ENCODE peak calls at places on chromosomes 1 and 21, in nine cellular contexts. One of them, this sample, is unnamed.

GRCh38 chr21:27192286-27192685 is 225.4 kb upstream of the ADAMTS5 start:
- DNase-seq in heart left ventricle: no peak
- DNase-seq in endothelial cell: no peak
- DNase-seq in NCI-H1436: no peak
- DNase-seq in left kidney: no peak
- DNase-seq in effector memory CD8-positive, alpha-beta T cell: no peak
- DNase-seq in memory B cell: no peak
- DNase-seq in cardiac septum: no peak
- DNase-seq in AG08396: no peak
- DNase-seq in this sample: no peak

GRCh38 chr1:87715052-87715451 is 386.4 kb downstream of the LMO4 start:
- DNase-seq in heart left ventricle: no peak
- DNase-seq in endothelial cell: no peak
- DNase-seq in NCI-H1436: no peak
- DNase-seq in left kidney: no peak
- DNase-seq in effector memory CD8-positive, alpha-beta T cell: no peak
- DNase-seq in memory B cell: no peak
- DNase-seq in cardiac septum: no peak
- DNase-seq in AG08396: no peak
- DNase-seq in this sample: no peak

GRCh38 chr1:200184196-200184595 is 156.7 kb downstream of the NR5A2 start:
- DNase-seq in heart left ventricle: peak
- DNase-seq in endothelial cell: no peak
- DNase-seq in NCI-H1436: peak
- DNase-seq in left kidney: peak
- DNase-seq in effector memory CD8-positive, alpha-beta T cell: no peak
- DNase-seq in memory B cell: no peak
- DNase-seq in cardiac septum: peak
- DNase-seq in AG08396: peak
- DNase-seq in this sample: peak

GRCh38 chr1:7379445-7379971 is 391.6 kb upstream of the VAMP3 start:
- DNase-seq in heart left ventricle: no peak
- DNase-seq in endothelial cell: peak
- DNase-seq in NCI-H1436: no peak
- DNase-seq in left kidney: peak
- DNase-seq in effector memory CD8-positive, alpha-beta T cell: no peak
- DNase-seq in memory B cell: no peak
- DNase-seq in cardiac septum: peak
- DNase-seq in AG08396: peak
- DNase-seq in this sample: peak

GRCh38 chr1:5779608-5780323 is 212.5 kb downstream of the NPHP4 start:
- DNase-seq in heart left ventricle: no peak
- DNase-seq in endothelial cell: no peak
- DNase-seq in NCI-H1436: no peak
- DNase-seq in left kidney: no peak
- DNase-seq in effector memory CD8-positive, alpha-beta T cell: no peak
- DNase-seq in memory B cell: no peak
- DNase-seq in cardiac septum: no peak
- DNase-seq in AG08396: no peak
- DNase-seq in this sample: no peak

GRCh38 chr1:68725353-68725752 is 228.5 kb upstream of the DEPDC1 start:
- DNase-seq in heart left ventricle: peak
- DNase-seq in endothelial cell: no peak
- DNase-seq in NCI-H1436: no peak
- DNase-seq in left kidney: peak
- DNase-seq in effector memory CD8-positive, alpha-beta T cell: no peak
- DNase-seq in memory B cell: no peak
- DNase-seq in cardiac septum: peak
- DNase-seq in AG08396: no peak
- DNase-seq in this sample: no peak

GRCh38 chr1:161198206-161198876 is 513 bp downstream of the ADAMTS4 start:
- DNase-seq in heart left ventricle: peak
- DNase-seq in endothelial cell: peak
- DNase-seq in NCI-H1436: peak
- DNase-seq in left kidney: peak
- DNase-seq in effector memory CD8-positive, alpha-beta T cell: no peak
- DNase-seq in memory B cell: no peak
- DNase-seq in cardiac septum: no peak
- DNase-seq in AG08396: no peak
- DNase-seq in this sample: no peak

GRCh38 chr1:197526736-197527371 is 248.4 kb downstream of the DENND1B start:
- DNase-seq in heart left ventricle: no peak
- DNase-seq in endothelial cell: no peak
- DNase-seq in NCI-H1436: peak
- DNase-seq in left kidney: peak
- DNase-seq in effector memory CD8-positive, alpha-beta T cell: no peak
- DNase-seq in memory B cell: no peak
- DNase-seq in cardiac septum: no peak
- DNase-seq in AG08396: peak
- DNase-seq in this sample: peak

GRCh38 chr1:101148987-101149386 is 87.8 kb upstream of the S1PR1 start:
- DNase-seq in heart left ventricle: no peak
- DNase-seq in endothelial cell: no peak
- DNase-seq in NCI-H1436: no peak
- DNase-seq in left kidney: peak
- DNase-seq in effector memory CD8-positive, alpha-beta T cell: no peak
- DNase-seq in memory B cell: no peak
- DNase-seq in cardiac septum: no peak
- DNase-seq in AG08396: no peak
- DNase-seq in this sample: no peak

GRCh38 chr1:162458206-162458605 is 39.4 kb upstream of the UHMK1 start:
- DNase-seq in heart left ventricle: no peak
- DNase-seq in endothelial cell: no peak
- DNase-seq in NCI-H1436: no peak
- DNase-seq in left kidney: no peak
- DNase-seq in effector memory CD8-positive, alpha-beta T cell: no peak
- DNase-seq in memory B cell: no peak
- DNase-seq in cardiac septum: no peak
- DNase-seq in AG08396: no peak
- DNase-seq in this sample: no peak

GRCh38 chr1:204216236-204216635 is 2.4 kb upstream of the GOLT1A start:
- DNase-seq in heart left ventricle: no peak
- DNase-seq in endothelial cell: no peak
- DNase-seq in NCI-H1436: no peak
- DNase-seq in left kidney: no peak
- DNase-seq in effector memory CD8-positive, alpha-beta T cell: no peak
- DNase-seq in memory B cell: no peak
- DNase-seq in cardiac septum: no peak
- DNase-seq in AG08396: no peak
- DNase-seq in this sample: no peak

GRCh38 chr1:171506525-171507304 is 21.4 kb downstream of the PRRC2C start:
- DNase-seq in heart left ventricle: no peak
- DNase-seq in endothelial cell: no peak
- DNase-seq in NCI-H1436: no peak
- DNase-seq in left kidney: peak
- DNase-seq in effector memory CD8-positive, alpha-beta T cell: no peak
- DNase-seq in memory B cell: no peak
- DNase-seq in cardiac septum: no peak
- DNase-seq in AG08396: no peak
- DNase-seq in this sample: no peak

GRCh38 chr1:27609210-27609555 is 5.2 kb upstream of the AHDC1 start:
- DNase-seq in heart left ventricle: no peak
- DNase-seq in endothelial cell: no peak
- DNase-seq in NCI-H1436: no peak
- DNase-seq in left kidney: no peak
- DNase-seq in effector memory CD8-positive, alpha-beta T cell: no peak
- DNase-seq in memory B cell: no peak
- DNase-seq in cardiac septum: no peak
- DNase-seq in AG08396: no peak
- DNase-seq in this sample: no peak

GRCh38 chr1:17919525-17920439 is 164.6 kb downstream of the ACTL8 start:
- DNase-seq in heart left ventricle: no peak
- DNase-seq in endothelial cell: peak
- DNase-seq in NCI-H1436: peak
- DNase-seq in left kidney: peak
- DNase-seq in effector memory CD8-positive, alpha-beta T cell: no peak
- DNase-seq in memory B cell: no peak
- DNase-seq in cardiac septum: no peak
- DNase-seq in AG08396: peak
- DNase-seq in this sample: no peak

GRCh38 chr1:228021526-228022030 is 14.8 kb downstream of the WNT3A start:
- DNase-seq in heart left ventricle: peak
- DNase-seq in endothelial cell: no peak
- DNase-seq in NCI-H1436: no peak
- DNase-seq in left kidney: no peak
- DNase-seq in effector memory CD8-positive, alpha-beta T cell: no peak
- DNase-seq in memory B cell: no peak
- DNase-seq in cardiac septum: peak
- DNase-seq in AG08396: no peak
- DNase-seq in this sample: no peak

GRCh38 chr1:202112864-202113689 is 9.6 kb upstream of the GPR37L1 start:
- DNase-seq in heart left ventricle: peak
- DNase-seq in endothelial cell: no peak
- DNase-seq in NCI-H1436: no peak
- DNase-seq in left kidney: no peak
- DNase-seq in effector memory CD8-positive, alpha-beta T cell: no peak
- DNase-seq in memory B cell: no peak
- DNase-seq in cardiac septum: no peak
- DNase-seq in AG08396: no peak
- DNase-seq in this sample: no peak

GRCh38 chr1:35886606-35887431 is 3.8 kb downstream of the AGO1 start:
- DNase-seq in heart left ventricle: no peak
- DNase-seq in endothelial cell: no peak
- DNase-seq in NCI-H1436: no peak
- DNase-seq in left kidney: peak
- DNase-seq in effector memory CD8-positive, alpha-beta T cell: no peak
- DNase-seq in memory B cell: peak
- DNase-seq in cardiac septum: no peak
- DNase-seq in AG08396: no peak
- DNase-seq in this sample: no peak

GRCh38 chr1:234758851-234759250 is 148.9 kb upstream of the IRF2BP2 start:
- DNase-seq in heart left ventricle: no peak
- DNase-seq in endothelial cell: no peak
- DNase-seq in NCI-H1436: no peak
- DNase-seq in left kidney: no peak
- DNase-seq in effector memory CD8-positive, alpha-beta T cell: peak
- DNase-seq in memory B cell: no peak
- DNase-seq in cardiac septum: no peak
- DNase-seq in AG08396: no peak
- DNase-seq in this sample: no peak

GRCh38 chr1:39132505-39133339 is 71.8 kb upstream of the MACF1 start:
- DNase-seq in heart left ventricle: peak
- DNase-seq in endothelial cell: peak
- DNase-seq in NCI-H1436: no peak
- DNase-seq in left kidney: peak
- DNase-seq in effector memory CD8-positive, alpha-beta T cell: no peak
- DNase-seq in memory B cell: no peak
- DNase-seq in cardiac septum: peak
- DNase-seq in AG08396: no peak
- DNase-seq in this sample: peak

GRCh38 chr21:16407403-16408279 is 677.9 kb downstream of the USP25 start:
- DNase-seq in heart left ventricle: no peak
- DNase-seq in endothelial cell: no peak
- DNase-seq in NCI-H1436: no peak
- DNase-seq in left kidney: no peak
- DNase-seq in effector memory CD8-positive, alpha-beta T cell: no peak
- DNase-seq in memory B cell: no peak
- DNase-seq in cardiac septum: no peak
- DNase-seq in AG08396: no peak
- DNase-seq in this sample: no peak

GRCh38 chr1:198497326-198498220 is 42.9 kb downstream of the ATP6V1G3 start:
- DNase-seq in heart left ventricle: peak
- DNase-seq in endothelial cell: no peak
- DNase-seq in NCI-H1436: no peak
- DNase-seq in left kidney: no peak
- DNase-seq in effector memory CD8-positive, alpha-beta T cell: no peak
- DNase-seq in memory B cell: no peak
- DNase-seq in cardiac septum: no peak
- DNase-seq in AG08396: no peak
- DNase-seq in this sample: no peak

GRCh38 chr1:229224308-229224707 is 46.6 kb upstream of the RAB4A start:
- DNase-seq in heart left ventricle: no peak
- DNase-seq in endothelial cell: no peak
- DNase-seq in NCI-H1436: no peak
- DNase-seq in left kidney: no peak
- DNase-seq in effector memory CD8-positive, alpha-beta T cell: no peak
- DNase-seq in memory B cell: no peak
- DNase-seq in cardiac septum: no peak
- DNase-seq in AG08396: no peak
- DNase-seq in this sample: no peak

GRCh38 chr1:37995773-37996379 is 6.1 kb upstream of the SF3A3 start:
- DNase-seq in heart left ventricle: peak
- DNase-seq in endothelial cell: peak
- DNase-seq in NCI-H1436: no peak
- DNase-seq in left kidney: peak
- DNase-seq in effector memory CD8-positive, alpha-beta T cell: no peak
- DNase-seq in memory B cell: no peak
- DNase-seq in cardiac septum: peak
- DNase-seq in AG08396: peak
- DNase-seq in this sample: no peak

GRCh38 chr21:34344058-34344425 is 19.8 kb upstream of the KCNE2 start:
- DNase-seq in heart left ventricle: no peak
- DNase-seq in endothelial cell: no peak
- DNase-seq in NCI-H1436: no peak
- DNase-seq in left kidney: no peak
- DNase-seq in effector memory CD8-positive, alpha-beta T cell: no peak
- DNase-seq in memory B cell: no peak
- DNase-seq in cardiac septum: no peak
- DNase-seq in AG08396: no peak
- DNase-seq in this sample: no peak

GRCh38 chr1:46595127-46595526 is 8.9 kb downstream of the MKNK1 start:
- DNase-seq in heart left ventricle: peak
- DNase-seq in endothelial cell: no peak
- DNase-seq in NCI-H1436: no peak
- DNase-seq in left kidney: no peak
- DNase-seq in effector memory CD8-positive, alpha-beta T cell: no peak
- DNase-seq in memory B cell: no peak
- DNase-seq in cardiac septum: peak
- DNase-seq in AG08396: no peak
- DNase-seq in this sample: no peak

GRCh38 chr1:8903410-8903809 is 24.9 kb upstream of the ENO1 start:
- DNase-seq in heart left ventricle: no peak
- DNase-seq in endothelial cell: no peak
- DNase-seq in NCI-H1436: no peak
- DNase-seq in left kidney: no peak
- DNase-seq in effector memory CD8-positive, alpha-beta T cell: no peak
- DNase-seq in memory B cell: no peak
- DNase-seq in cardiac septum: no peak
- DNase-seq in AG08396: no peak
- DNase-seq in this sample: no peak

GRCh38 chr1:223628233-223628632 is 37.3 kb downstream of the CAPN8 start:
- DNase-seq in heart left ventricle: peak
- DNase-seq in endothelial cell: peak
- DNase-seq in NCI-H1436: peak
- DNase-seq in left kidney: peak
- DNase-seq in effector memory CD8-positive, alpha-beta T cell: peak
- DNase-seq in memory B cell: peak
- DNase-seq in cardiac septum: no peak
- DNase-seq in AG08396: peak
- DNase-seq in this sample: peak

GRCh38 chr1:151370211-151370911 is 2.1 kb downstream of the SELENBP1 start:
- DNase-seq in heart left ventricle: peak
- DNase-seq in endothelial cell: no peak
- DNase-seq in NCI-H1436: no peak
- DNase-seq in left kidney: peak
- DNase-seq in effector memory CD8-positive, alpha-beta T cell: no peak
- DNase-seq in memory B cell: no peak
- DNase-seq in cardiac septum: no peak
- DNase-seq in AG08396: no peak
- DNase-seq in this sample: no peak

GRCh38 chr1:199422206-199422605 is 605.3 kb upstream of the NR5A2 start:
- DNase-seq in heart left ventricle: no peak
- DNase-seq in endothelial cell: peak
- DNase-seq in NCI-H1436: no peak
- DNase-seq in left kidney: peak
- DNase-seq in effector memory CD8-positive, alpha-beta T cell: no peak
- DNase-seq in memory B cell: no peak
- DNase-seq in cardiac septum: no peak
- DNase-seq in AG08396: peak
- DNase-seq in this sample: peak

GRCh38 chr1:27361044-27361402 is 5.7 kb downstream of the MAP3K6 start:
- DNase-seq in heart left ventricle: no peak
- DNase-seq in endothelial cell: no peak
- DNase-seq in NCI-H1436: no peak
- DNase-seq in left kidney: no peak
- DNase-seq in effector memory CD8-positive, alpha-beta T cell: no peak
- DNase-seq in memory B cell: no peak
- DNase-seq in cardiac septum: no peak
- DNase-seq in AG08396: no peak
- DNase-seq in this sample: no peak

GRCh38 chr1:56525463-56526155 is 53.8 kb downstream of the PLPP3 start:
- DNase-seq in heart left ventricle: no peak
- DNase-seq in endothelial cell: no peak
- DNase-seq in NCI-H1436: no peak
- DNase-seq in left kidney: no peak
- DNase-seq in effector memory CD8-positive, alpha-beta T cell: no peak
- DNase-seq in memory B cell: no peak
- DNase-seq in cardiac septum: peak
- DNase-seq in AG08396: no peak
- DNase-seq in this sample: peak

This sample was measured in COLO829.